ENCODE peak calls at places on chromosomes 12 and 14, in eight cellular contexts. One of them, this sample, is unnamed.
A peak's percentile ranks its signal among the peaks of the same experiment; 100 is the strongest.

GRCh38 chr12:70638639-70639349 is 1.6 kb upstream of the PTPRB start:
- DNase-seq in choroid plexus epithelial cell: no peak
- DNase-seq in left lung: no peak
- DNase-seq in heart left ventricle: no peak
- DNase-seq in upper lobe of right lung: no peak
- DNase-seq in hepatocyte: no peak
- DNase-seq in body of pancreas: no peak
- DNase-seq in kidney epithelial cell: no peak
- DNase-seq in this sample: no peak

GRCh38 chr12:29455087-29455486 is 42.4 kb downstream of the OVCH1 start:
- DNase-seq in choroid plexus epithelial cell: no peak
- DNase-seq in left lung: no peak
- DNase-seq in heart left ventricle: no peak
- DNase-seq in upper lobe of right lung: no peak
- DNase-seq in hepatocyte: no peak
- DNase-seq in body of pancreas: no peak
- DNase-seq in kidney epithelial cell: no peak
- DNase-seq in this sample: no peak

GRCh38 chr12:11725616-11726015 is 76.1 kb downstream of the ETV6 start:
- DNase-seq in choroid plexus epithelial cell: peak; percentile 54
- DNase-seq in left lung: peak; percentile 80
- DNase-seq in heart left ventricle: no peak
- DNase-seq in upper lobe of right lung: no peak
- DNase-seq in hepatocyte: no peak
- DNase-seq in body of pancreas: no peak
- DNase-seq in kidney epithelial cell: no peak
- DNase-seq in this sample: no peak

GRCh38 chr14:70254476-70254961 is 65.8 kb upstream of the SLC8A3 start:
- DNase-seq in choroid plexus epithelial cell: peak; percentile 39
- DNase-seq in left lung: peak; percentile 84
- DNase-seq in heart left ventricle: no peak
- DNase-seq in upper lobe of right lung: peak; percentile 78
- DNase-seq in hepatocyte: peak; percentile 84
- DNase-seq in body of pancreas: peak; percentile 84
- DNase-seq in kidney epithelial cell: no peak
- DNase-seq in this sample: no peak

GRCh38 chr14:38887696-38888095 is 215.3 kb downstream of the SEC23A start:
- DNase-seq in choroid plexus epithelial cell: no peak
- DNase-seq in left lung: no peak
- DNase-seq in heart left ventricle: no peak
- DNase-seq in upper lobe of right lung: no peak
- DNase-seq in hepatocyte: no peak
- DNase-seq in body of pancreas: no peak
- DNase-seq in kidney epithelial cell: no peak
- DNase-seq in this sample: no peak

GRCh38 chr12:9331218-9331626 is 123.0 kb upstream of the PZP start:
- DNase-seq in choroid plexus epithelial cell: peak; percentile 67
- DNase-seq in left lung: peak; percentile 88
- DNase-seq in heart left ventricle: peak; percentile 61
- DNase-seq in upper lobe of right lung: peak; percentile 78
- DNase-seq in hepatocyte: peak; percentile 76
- DNase-seq in body of pancreas: peak; percentile 80
- DNase-seq in kidney epithelial cell: no peak
- DNase-seq in this sample: peak; percentile 46

GRCh38 chr14:57486767-57487379 is 6.8 kb downstream of the CCDC198 start:
- DNase-seq in choroid plexus epithelial cell: peak; percentile 72
- DNase-seq in left lung: no peak
- DNase-seq in heart left ventricle: no peak
- DNase-seq in upper lobe of right lung: no peak
- DNase-seq in hepatocyte: peak; percentile 63
- DNase-seq in body of pancreas: peak; percentile 10
- DNase-seq in kidney epithelial cell: no peak
- DNase-seq in this sample: peak; percentile 8

GRCh38 chr12:32478858-32479257 is 79.5 kb downstream of the FGD4 start:
- DNase-seq in choroid plexus epithelial cell: no peak
- DNase-seq in left lung: no peak
- DNase-seq in heart left ventricle: no peak
- DNase-seq in upper lobe of right lung: no peak
- DNase-seq in hepatocyte: no peak
- DNase-seq in body of pancreas: no peak
- DNase-seq in kidney epithelial cell: no peak
- DNase-seq in this sample: no peak

GRCh38 chr14:68937790-68938514 is 41.1 kb downstream of the ACTN1 start:
- DNase-seq in choroid plexus epithelial cell: no peak
- DNase-seq in left lung: no peak
- DNase-seq in heart left ventricle: peak; percentile 66
- DNase-seq in upper lobe of right lung: no peak
- DNase-seq in hepatocyte: peak; percentile 68
- DNase-seq in body of pancreas: peak; percentile 75
- DNase-seq in kidney epithelial cell: no peak
- DNase-seq in this sample: no peak

GRCh38 chr12:20946732-20947131 is 136.2 kb downstream of the SLCO1B3 start:
- DNase-seq in choroid plexus epithelial cell: peak; percentile 52
- DNase-seq in left lung: no peak
- DNase-seq in heart left ventricle: no peak
- DNase-seq in upper lobe of right lung: no peak
- DNase-seq in hepatocyte: peak; percentile 48
- DNase-seq in body of pancreas: peak; percentile 62
- DNase-seq in kidney epithelial cell: no peak
- DNase-seq in this sample: no peak

GRCh38 chr14:104507443-104507842 is 72.1 kb upstream of the C14orf180 start:
- DNase-seq in choroid plexus epithelial cell: no peak
- DNase-seq in left lung: no peak
- DNase-seq in heart left ventricle: no peak
- DNase-seq in upper lobe of right lung: no peak
- DNase-seq in hepatocyte: no peak
- DNase-seq in body of pancreas: no peak
- DNase-seq in kidney epithelial cell: no peak
- DNase-seq in this sample: no peak

GRCh38 chr12:8890313-8891084 is 23.8 kb upstream of the PHC1 start:
- DNase-seq in choroid plexus epithelial cell: peak; percentile 56
- DNase-seq in left lung: no peak
- DNase-seq in heart left ventricle: peak; percentile 39
- DNase-seq in upper lobe of right lung: no peak
- DNase-seq in hepatocyte: peak; percentile 74
- DNase-seq in body of pancreas: peak; percentile 55
- DNase-seq in kidney epithelial cell: no peak
- DNase-seq in this sample: no peak

GRCh38 chr12:117360222-117360550 is 1.2 kb downstream of the NOS1 start:
- DNase-seq in choroid plexus epithelial cell: no peak
- DNase-seq in left lung: no peak
- DNase-seq in heart left ventricle: no peak
- DNase-seq in upper lobe of right lung: no peak
- DNase-seq in hepatocyte: no peak
- DNase-seq in body of pancreas: no peak
- DNase-seq in kidney epithelial cell: no peak
- DNase-seq in this sample: no peak

GRCh38 chr12:95177201-95177768 is 40.0 kb downstream of the FGD6 start:
- DNase-seq in choroid plexus epithelial cell: no peak
- DNase-seq in left lung: no peak
- DNase-seq in heart left ventricle: no peak
- DNase-seq in upper lobe of right lung: no peak
- DNase-seq in hepatocyte: no peak
- DNase-seq in body of pancreas: no peak
- DNase-seq in kidney epithelial cell: no peak
- DNase-seq in this sample: no peak

GRCh38 chr12:10033783-10034381 is 3.4 kb downstream of the CLEC9A start:
- DNase-seq in choroid plexus epithelial cell: peak; percentile 51
- DNase-seq in left lung: no peak
- DNase-seq in heart left ventricle: no peak
- DNase-seq in upper lobe of right lung: no peak
- DNase-seq in hepatocyte: no peak
- DNase-seq in body of pancreas: no peak
- DNase-seq in kidney epithelial cell: no peak
- DNase-seq in this sample: no peak

GRCh38 chr14:33945329-33945728 is 5.5 kb downstream of the EGLN3 start:
- DNase-seq in choroid plexus epithelial cell: no peak
- DNase-seq in left lung: no peak
- DNase-seq in heart left ventricle: no peak
- DNase-seq in upper lobe of right lung: no peak
- DNase-seq in hepatocyte: no peak
- DNase-seq in body of pancreas: no peak
- DNase-seq in kidney epithelial cell: no peak
- DNase-seq in this sample: no peak

GRCh38 chr12:8157484-8158198 is 826 bp downstream of the ZNF705A start:
- DNase-seq in choroid plexus epithelial cell: no peak
- DNase-seq in left lung: no peak
- DNase-seq in heart left ventricle: no peak
- DNase-seq in upper lobe of right lung: no peak
- DNase-seq in hepatocyte: no peak
- DNase-seq in body of pancreas: no peak
- DNase-seq in kidney epithelial cell: peak; percentile 58
- DNase-seq in this sample: no peak

GRCh38 chr14:59020382-59020781 is 168.1 kb upstream of the DAAM1 start:
- DNase-seq in choroid plexus epithelial cell: peak; percentile 75
- DNase-seq in left lung: no peak
- DNase-seq in heart left ventricle: no peak
- DNase-seq in upper lobe of right lung: no peak
- DNase-seq in hepatocyte: peak; percentile 47
- DNase-seq in body of pancreas: peak; percentile 35
- DNase-seq in kidney epithelial cell: no peak
- DNase-seq in this sample: peak; percentile 31

GRCh38 chr14:105061428-105062047 is 3.7 kb downstream of the GPR132 start:
- DNase-seq in choroid plexus epithelial cell: no peak
- DNase-seq in left lung: peak; percentile 90
- DNase-seq in heart left ventricle: peak; percentile 55
- DNase-seq in upper lobe of right lung: peak; percentile 76
- DNase-seq in hepatocyte: peak; percentile 3
- DNase-seq in body of pancreas: peak; percentile 26
- DNase-seq in kidney epithelial cell: no peak
- DNase-seq in this sample: no peak

GRCh38 chr14:49585803-49586672 is at the start of gene RPS29:
- DNase-seq in choroid plexus epithelial cell: peak; percentile 100
- DNase-seq in left lung: peak; percentile 95
- DNase-seq in heart left ventricle: peak; percentile 97
- DNase-seq in upper lobe of right lung: peak; percentile 97
- DNase-seq in hepatocyte: peak; percentile 98
- DNase-seq in body of pancreas: peak; percentile 98
- DNase-seq in kidney epithelial cell: peak; percentile 93
- DNase-seq in this sample: peak; percentile 97

GRCh38 chr12:76611533-76611932 is 52.0 kb upstream of the OSBPL8 start:
- DNase-seq in choroid plexus epithelial cell: peak; percentile 92
- DNase-seq in left lung: no peak
- DNase-seq in heart left ventricle: no peak
- DNase-seq in upper lobe of right lung: no peak
- DNase-seq in hepatocyte: no peak
- DNase-seq in body of pancreas: no peak
- DNase-seq in kidney epithelial cell: peak; percentile 41
- DNase-seq in this sample: no peak

GRCh38 chr12:55629058-55629841 is 7.4 kb upstream of the OR10P1 start:
- DNase-seq in choroid plexus epithelial cell: peak; percentile 5
- DNase-seq in left lung: no peak
- DNase-seq in heart left ventricle: no peak
- DNase-seq in upper lobe of right lung: no peak
- DNase-seq in hepatocyte: no peak
- DNase-seq in body of pancreas: no peak
- DNase-seq in kidney epithelial cell: no peak
- DNase-seq in this sample: no peak

GRCh38 chr12:43760396-43760795 is 1.6 kb downstream of the IRAK4 start:
- DNase-seq in choroid plexus epithelial cell: no peak
- DNase-seq in left lung: no peak
- DNase-seq in heart left ventricle: no peak
- DNase-seq in upper lobe of right lung: no peak
- DNase-seq in hepatocyte: no peak
- DNase-seq in body of pancreas: peak; percentile 75
- DNase-seq in kidney epithelial cell: no peak
- DNase-seq in this sample: no peak
- H3K4me3 ChIP-seq in choroid plexus epithelial cell: no peak overlapping the region
- H3K4me3 ChIP-seq in left lung: no peak overlapping the region
- H3K4me3 ChIP-seq in heart left ventricle: peak overlapping the region; percentile 92
- H3K4me3 ChIP-seq in upper lobe of right lung: peak overlapping the region; percentile 81
- H3K4me3 ChIP-seq in hepatocyte: no peak overlapping the region
- H3K4me3 ChIP-seq in body of pancreas: no peak overlapping the region
- H3K4me3 ChIP-seq in kidney epithelial cell: no peak overlapping the region
- H3K4me3 ChIP-seq in this sample: peak overlapping the region; percentile 77

GRCh38 chr12:53200107-53200457 is 7.0 kb downstream of the ITGB7 start:
- DNase-seq in choroid plexus epithelial cell: no peak
- DNase-seq in left lung: no peak
- DNase-seq in heart left ventricle: no peak
- DNase-seq in upper lobe of right lung: no peak
- DNase-seq in hepatocyte: no peak
- DNase-seq in body of pancreas: no peak
- DNase-seq in kidney epithelial cell: no peak
- DNase-seq in this sample: no peak
- H3K4me3 ChIP-seq in choroid plexus epithelial cell: no peak overlapping the region
- H3K4me3 ChIP-seq in left lung: no peak overlapping the region
- H3K4me3 ChIP-seq in heart left ventricle: no peak overlapping the region
- H3K4me3 ChIP-seq in upper lobe of right lung: no peak overlapping the region
- H3K4me3 ChIP-seq in hepatocyte: no peak overlapping the region
- H3K4me3 ChIP-seq in body of pancreas: no peak overlapping the region
- H3K4me3 ChIP-seq in kidney epithelial cell: no peak overlapping the region
- H3K4me3 ChIP-seq in this sample: no peak overlapping the region

DNA sequence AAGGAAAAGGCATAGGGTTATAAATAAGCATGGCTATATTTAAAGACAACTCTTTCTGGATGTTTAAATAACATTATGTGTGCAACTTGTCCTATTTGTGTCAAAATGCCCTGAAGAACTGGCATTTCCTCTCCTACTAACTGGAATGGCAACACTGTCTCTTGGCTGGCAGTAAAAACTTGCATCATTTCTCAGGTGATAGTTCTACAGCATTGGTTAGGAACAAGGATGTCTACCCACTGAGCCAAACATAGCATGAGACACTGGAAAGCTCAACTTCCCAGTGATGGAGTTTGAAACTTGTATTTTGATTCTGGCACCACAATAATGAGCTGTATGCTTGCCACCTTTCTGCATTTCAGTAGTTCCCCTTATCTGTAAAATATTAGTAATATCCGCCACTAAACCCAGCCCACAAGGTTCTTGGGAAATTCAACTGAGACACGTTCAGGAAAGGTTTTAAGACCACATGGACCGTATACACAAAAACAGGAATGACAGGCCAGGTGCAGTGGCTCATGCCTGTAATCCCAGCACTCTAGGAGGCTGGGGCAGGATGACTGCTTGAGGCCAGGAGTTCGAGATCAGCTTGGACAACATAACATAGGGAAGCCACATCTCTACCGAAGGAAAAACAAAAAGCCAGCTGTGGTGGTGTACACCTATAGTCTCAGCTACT is 5.1 kb downstream of the SLC38A2 start:
- DNase-seq in choroid plexus epithelial cell: peak; percentile 41
- DNase-seq in left lung: no peak
- DNase-seq in heart left ventricle: no peak
- DNase-seq in upper lobe of right lung: no peak
- DNase-seq in hepatocyte: no peak
- DNase-seq in body of pancreas: no peak
- DNase-seq in kidney epithelial cell: no peak
- DNase-seq in this sample: no peak
- H3K4me3 ChIP-seq in choroid plexus epithelial cell: peak overlapping the region; percentile 69
- H3K4me3 ChIP-seq in left lung: peak overlapping the region; percentile 1
- H3K4me3 ChIP-seq in heart left ventricle: peak overlapping the region; percentile 86
- H3K4me3 ChIP-seq in upper lobe of right lung: peak overlapping the region; percentile 92
- H3K4me3 ChIP-seq in hepatocyte: peak overlapping the region; percentile 97
- H3K4me3 ChIP-seq in body of pancreas: no peak overlapping the region
- H3K4me3 ChIP-seq in kidney epithelial cell: no peak overlapping the region
- H3K4me3 ChIP-seq in this sample: peak overlapping the region; percentile 72

DNA sequence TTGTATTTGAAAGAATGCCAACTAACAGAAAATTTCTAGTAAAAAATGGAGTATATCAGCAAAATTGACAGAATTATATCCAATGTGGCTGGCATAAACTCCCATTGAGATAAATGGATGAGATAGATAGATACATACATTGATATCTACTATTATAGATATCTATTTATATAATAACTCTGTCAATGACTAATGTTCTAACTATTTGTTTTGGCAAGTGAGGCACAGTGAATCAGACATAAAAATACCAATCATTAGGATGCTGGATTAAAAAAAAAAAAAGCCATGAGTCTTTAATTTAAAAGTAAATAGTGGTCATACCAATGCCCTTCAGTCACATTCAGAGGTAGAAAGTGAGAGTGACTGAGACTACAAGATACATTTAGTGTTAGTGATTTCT is 33.7 kb upstream of the GLIPR1 start:
- DNase-seq in choroid plexus epithelial cell: peak; percentile 63
- DNase-seq in left lung: no peak
- DNase-seq in heart left ventricle: no peak
- DNase-seq in upper lobe of right lung: no peak
- DNase-seq in hepatocyte: no peak
- DNase-seq in body of pancreas: no peak
- DNase-seq in kidney epithelial cell: no peak
- DNase-seq in this sample: no peak
- H3K4me3 ChIP-seq in choroid plexus epithelial cell: no peak overlapping the region
- H3K4me3 ChIP-seq in left lung: no peak overlapping the region
- H3K4me3 ChIP-seq in heart left ventricle: no peak overlapping the region
- H3K4me3 ChIP-seq in upper lobe of right lung: no peak overlapping the region
- H3K4me3 ChIP-seq in hepatocyte: no peak overlapping the region
- H3K4me3 ChIP-seq in body of pancreas: no peak overlapping the region
- H3K4me3 ChIP-seq in kidney epithelial cell: no peak overlapping the region
- H3K4me3 ChIP-seq in this sample: no peak overlapping the region